ENCODE peak calls at places on chromosomes 2 and 18, in seven cellular contexts. K is GM23248; L is uterus; T is GM10248; G is stimulated activated CD4-positive, alpha-beta T cell treated with anti-CD3 and anti-CD28 coated beads, Interleukin-15, amount 100 ng/mL, for 24 hours; B is Kasumi-1; P is activated CD4-positive, alpha-beta T cell treated with anti-CD3 and anti-CD28 coated beads, Interleukin-2, amount 50 U/mL, for 48 hours. W is an unnamed sample.

GRCh38 chr2:191811807-191812602 is 34.9 kb downstream of the CAVIN2 start:
- DNase-seq in B (peak; percentile 89), T (peak; percentile 28), K (peak; percentile 79), L (peak; percentile 66), P (peak; percentile 30), G (peak; percentile 49), W (peak; percentile 35)

GRCh38 chr2:125516496-125517109 is 1139.4 kb upstream of the GYPC start:
- DNase-seq in P (no peak), K (peak; percentile 21), T (peak; percentile 32), L (no peak), G (no peak), B (peak; percentile 61), W (no peak)

GRCh38 chr18:43876286-43877082 is 599.2 kb upstream of the SYT4 start:
- DNase-seq in L (peak; percentile 22), B (no peak), T (no peak), K (peak; percentile 20), G (no peak), P (no peak), W (no peak)

GRCh38 chr2:118726821-118727220 is 120.6 kb downstream of the EN1 start:
- DNase-seq in T (no peak), L (no peak), G (no peak), B (no peak), P (no peak), K (no peak), W (no peak)

GRCh38 chr2:159960413-159960812 is 102.0 kb downstream of the PLA2R1 start:
- DNase-seq in B (peak; percentile 66), G (peak; percentile 9), T (peak; percentile 18), K (peak; percentile 86), P (no peak), L (no peak), W (no peak)

GRCh38 chr2:127107622-127107999 is 657 bp upstream of the BIN1 start:
- DNase-seq in G (peak; percentile 20), T (no peak), K (no peak), B (peak; percentile 53), P (no peak), L (no peak), W (no peak)

GRCh38 chr2:24021122-24021998 is 11.5 kb downstream of the MFSD2B start:
- DNase-seq in G (peak; percentile 38), L (no peak), T (no peak), P (peak; percentile 29), K (peak; percentile 19), B (peak; percentile 37), W (no peak)

GRCh38 chr2:104923665-104924064 is 69.8 kb downstream of the POU3F3 start:
- DNase-seq in G (no peak), L (no peak), P (no peak), B (peak; percentile 26), K (no peak), T (no peak), W (no peak)

GRCh38 chr2:49255325-49256023 is 101.2 kb upstream of the FSHR start:
- DNase-seq in G (no peak), P (no peak), B (no peak), K (peak; percentile 11), L (no peak), T (no peak), W (no peak)